ENCODE peak calls at places on chromosomes 5 and 9, in eight cellular contexts. O is AG09309; T is mammary epithelial cell; D is cardiac fibroblast; U is coronary artery; J is endothelial cell; M is brain microvascular endothelial cell; R is CD4-positive, alpha-beta T cell. Y is an unnamed sample.

GRCh38 chr9:81546498-81546897 is 142.8 kb downstream of the TLE1 start:
- DNase-seq in O (no peak), U (no peak), M (no peak), T (no peak), D (no peak), J (no peak), R (no peak), Y (no peak)

GRCh38 chr5:154962494-154962893 is 21.6 kb downstream of the MRPL22 start:
- DNase-seq in R (no peak), T (peak), M (no peak), O (peak), J (no peak), D (no peak), U (no peak), Y (peak)

GRCh38 chr5:134634227-134634626 is 1.6 kb upstream of the SAR1B start:
- DNase-seq in R (no peak), M (no peak), J (no peak), T (no peak), O (no peak), D (no peak), U (no peak), Y (no peak)

GRCh38 chr5:60323596-60323995 is 376.4 kb downstream of the DEPDC1B start:
- DNase-seq in R (no peak), J (no peak), O (no peak), T (no peak), M (no peak), U (no peak), D (no peak), Y (no peak)

GRCh38 chr9:1709347-1709746 is 305.8 kb upstream of the SMARCA2 start:
- DNase-seq in D (no peak), U (no peak), T (no peak), J (no peak), O (no peak), M (no peak), R (no peak), Y (no peak)

GRCh38 chr5:108297042-108297596 is 84.8 kb downstream of the FBXL17 start:
- DNase-seq in U (no peak), D (no peak), O (no peak), M (no peak), R (no peak), T (no peak), J (no peak), Y (no peak)

GRCh38 chr9:80692751-80693150 is 996.6 kb downstream of the TLE1 start:
- DNase-seq in J (no peak), R (no peak), D (no peak), U (no peak), O (no peak), T (no peak), M (no peak), Y (no peak)

GRCh38 chr5:172420215-172420934 is 34.0 kb downstream of the SH3PXD2B start:
- DNase-seq in O (peak), U (peak), J (no peak), D (peak), T (peak), R (no peak), M (peak), Y (peak)

GRCh38 chr5:59711316-59711715 is 182.2 kb downstream of the PDE4D start:
- DNase-seq in O (no peak), U (no peak), R (no peak), J (no peak), D (peak), M (no peak), T (no peak), Y (peak)

GRCh38 chr5:35476789-35477188 is 140.9 kb upstream of the SPEF2 start:
- DNase-seq in D (no peak), O (no peak), J (no peak), T (no peak), U (no peak), M (no peak), R (no peak), Y (peak)

GRCh38 chr5:6354848-6355247 is 23.5 kb downstream of the MED10 start:
- DNase-seq in D (no peak), T (no peak), J (no peak), O (no peak), R (no peak), M (no peak), U (no peak), Y (no peak)
- TF ChIP-seq CTCF in D (no peak), T (no peak), J (no peak), O (no peak), R (no peak), M (no peak), U (no peak), Y (no peak)

DNA sequence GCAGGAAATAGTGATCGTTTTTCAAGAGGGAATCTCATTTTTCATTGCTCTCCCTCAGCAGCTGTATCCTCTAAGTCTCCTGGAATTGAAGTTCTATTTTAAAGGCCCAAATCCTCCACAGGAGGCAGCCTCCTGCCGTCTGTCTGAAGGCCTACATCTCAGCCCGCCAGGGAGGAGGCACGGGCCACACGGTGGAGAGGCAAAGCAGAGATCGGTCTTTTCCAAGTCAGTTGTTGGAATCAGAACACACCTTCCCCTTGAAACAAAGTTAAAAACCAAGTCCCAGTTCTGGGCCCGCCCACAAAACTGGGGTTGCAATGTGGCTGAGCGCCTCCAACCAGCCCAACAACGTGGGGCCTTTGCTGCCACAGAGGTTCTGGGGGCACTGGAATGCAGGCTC is 68.7 kb downstream of the RAPGEF1 start:
- DNase-seq in U (no peak), O (no peak), J (no peak), D (no peak), M (no peak), T (no peak), R (no peak), Y (no peak)
- TF ChIP-seq CTCF in U (no peak), O (no peak), J (no peak), D (no peak), M (peak), T (no peak), R (no peak), Y (no peak)

GRCh38 chr9:35104586-35104985 is 1.7 kb upstream of the STOML2 start:
- DNase-seq in O (no peak), U (no peak), D (no peak), R (no peak), T (no peak), J (no peak), M (no peak), Y (no peak)

GRCh38 chr9:35102465-35102768 is 514 bp downstream of the STOML2 start:
- DNase-seq in R (no peak), D (peak), O (no peak), U (peak), M (peak), J (no peak), T (no peak), Y (peak)

GRCh38 chr9:35105126-35105525 is 2.2 kb upstream of the STOML2 start:
- DNase-seq in T (no peak), J (no peak), D (no peak), O (no peak), M (no peak), R (no peak), U (no peak), Y (no peak)

GRCh38 chr9:35103660-35104191 is 795 bp upstream of the STOML2 start:
- DNase-seq in U (no peak), O (no peak), J (no peak), R (no peak), D (no peak), M (no peak), T (no peak), Y (no peak)

GRCh38 chr9:35102769-35103659 is at the start of gene STOML2:
- DNase-seq in T (peak), R (peak), D (peak), O (peak), J (peak), U (peak), M (peak), Y (peak)
- TF ChIP-seq CTCF in T (no peak), R (no peak), D (no peak), O (no peak), J (no peak), U (no peak), M (no peak), Y (no peak)

DNA sequence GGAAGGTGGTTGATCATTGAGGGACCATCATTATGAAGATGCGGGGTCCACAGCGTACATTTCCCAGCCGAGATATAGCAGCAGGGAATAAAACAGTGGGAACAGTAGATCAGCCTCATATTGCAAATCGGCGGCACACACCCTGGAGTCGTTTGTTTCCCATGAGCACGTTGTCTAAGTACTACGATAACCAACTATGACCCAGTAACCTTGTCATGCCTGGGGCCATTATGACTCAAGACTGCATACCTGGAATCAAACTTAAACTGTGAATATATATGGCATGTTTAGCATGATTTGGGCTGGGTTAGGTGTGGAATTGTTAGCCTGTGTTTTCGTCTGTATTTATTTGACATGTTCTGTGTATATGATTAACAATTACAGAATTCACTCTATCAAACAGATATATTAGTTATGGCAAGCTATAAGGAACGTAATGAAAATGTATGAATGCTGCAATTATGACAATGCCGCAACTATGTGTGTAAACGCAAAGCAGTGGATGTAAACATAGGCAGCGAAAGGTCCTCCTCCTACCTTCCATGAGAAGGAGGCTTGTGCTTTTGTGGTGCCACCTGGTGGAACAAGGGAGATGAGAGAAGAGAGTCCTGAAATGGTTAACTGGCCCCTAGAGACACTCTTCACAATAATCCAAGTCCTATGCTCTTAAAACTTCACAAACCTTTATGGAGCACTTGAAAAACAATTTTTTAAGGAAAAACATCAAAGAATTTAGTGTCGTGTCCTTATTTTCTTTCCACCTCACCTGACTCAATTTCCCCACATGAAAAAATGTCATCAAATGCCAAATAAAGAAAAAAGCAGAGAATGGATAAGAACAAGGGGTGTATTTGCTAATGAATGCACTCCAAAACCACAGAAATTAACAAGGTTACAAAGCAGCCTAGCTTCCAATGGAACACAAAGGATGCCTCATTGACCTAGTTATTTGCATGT is 47.1 kb downstream of the SEMA5A start:
- DNase-seq in D (peak), U (no peak), T (peak), M (peak), R (no peak), O (no peak), J (peak), Y (peak)
- TF ChIP-seq CTCF in D (peak), U (no peak), T (peak), M (peak), R (no peak), O (peak), J (peak), Y (peak)

DNA sequence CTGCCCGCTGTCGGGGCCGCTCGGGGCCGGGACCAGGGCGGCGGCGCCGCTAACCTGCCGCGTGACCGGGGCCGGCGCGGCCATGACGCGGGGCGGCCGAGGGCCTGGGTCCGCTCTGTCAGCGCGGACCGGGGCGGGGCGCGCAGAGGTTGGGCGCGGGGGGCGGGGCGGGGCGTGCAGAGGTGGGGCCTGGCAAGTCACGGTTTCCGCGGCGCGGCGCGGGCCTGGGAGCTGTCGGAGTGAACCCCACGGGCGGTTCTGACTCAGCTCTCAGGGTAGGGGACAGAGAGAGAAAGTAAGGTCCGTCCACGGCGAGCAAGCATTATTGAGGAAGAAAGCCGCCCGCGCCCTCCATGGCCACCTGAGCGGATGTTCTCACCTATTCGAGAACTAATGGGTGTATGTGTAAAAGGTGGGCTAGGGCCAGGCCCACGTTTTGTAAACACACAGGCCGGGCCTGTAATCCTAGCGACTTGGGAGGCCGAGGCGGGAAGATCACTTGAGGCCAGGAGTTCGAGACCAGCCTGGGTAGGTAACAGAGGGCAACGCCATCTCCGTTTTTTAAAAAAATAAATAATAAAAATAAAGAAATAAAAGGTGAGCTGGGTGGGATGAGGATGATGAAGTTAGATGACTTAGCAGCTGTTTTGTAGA is at the start of gene PRXL2C:
- DNase-seq in O (no peak), T (peak), D (peak), R (peak), J (peak), M (peak), U (peak), Y (peak)
- TF ChIP-seq CTCF in O (no peak), T (no peak), D (no peak), R (no peak), J (no peak), M (no peak), U (no peak), Y (no peak)

DNA sequence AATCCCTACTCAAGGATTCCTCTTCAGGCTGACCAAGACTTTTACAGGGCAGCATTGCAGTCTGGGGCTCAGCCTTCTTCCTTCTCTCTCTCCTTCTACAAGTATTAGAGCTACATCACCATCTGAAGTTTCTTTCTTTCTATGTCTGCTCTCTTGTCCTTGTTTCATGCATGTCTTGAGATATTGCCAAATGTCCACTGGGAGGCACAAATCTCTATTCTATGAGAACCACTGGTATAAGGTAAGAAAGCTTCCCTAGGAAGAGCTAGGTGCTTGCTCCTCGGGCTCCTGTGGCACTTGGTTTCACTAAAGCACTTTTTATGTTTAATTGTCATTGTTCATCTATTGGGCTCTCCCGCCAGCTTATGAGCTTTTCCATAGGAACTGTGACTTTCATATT is 289.2 kb upstream of the PCSK5 start:
- DNase-seq in O (no peak), J (no peak), D (no peak), U (no peak), R (no peak), M (peak), T (peak), Y (no peak)
- TF ChIP-seq CTCF in O (no peak), J (no peak), D (no peak), U (no peak), R (no peak), M (no peak), T (no peak), Y (no peak)

Y was measured in fibroblast of villous mesenchyme.